ENCODE peak calls at places on chromosomes 13 and 19, in seven cellular contexts. V is posterior cingulate gyrus; G is kidney tubule cell; H is stimulated activated effector memory CD8-positive, alpha-beta T cell treated with anti-CD3 and anti-CD28 coated beads, Interleukin-12 subunit alpha, Interleukin-12 subunit beta, amount 100 ng/mL, for 72 hours; T is right cardiac atrium; B is anterior cingulate cortex; R is GM23338. N is an unnamed sample.

GRCh38 chr19:43984687-43985000 is 656 bp downstream of the ZNF155 start:
- DNase-seq in R (no peak), G (no peak), B (no peak), V (no peak), H (no peak), T (peak), N (no peak)

GRCh38 chr19:41617941-41618730 is 8.7 kb downstream of the CEACAM4 start:
- DNase-seq in H (no peak), T (no peak), B (no peak), V (no peak), G (no peak), R (no peak), N (no peak)

GRCh38 chr19:8357007-8357521 is 6.9 kb upstream of the ANGPTL4 start:
- DNase-seq in T (no peak), B (no peak), R (no peak), V (no peak), G (no peak), H (no peak), N (no peak)

GRCh38 chr19:18416778-18417249 is 2.4 kb upstream of the SSBP4 start:
- DNase-seq in G (peak), T (peak), B (peak), R (peak), H (peak), V (peak), N (peak)

GRCh38 chr19:41575998-41576397 is at the start of gene CEACAM21:
- DNase-seq in G (no peak), B (no peak), R (no peak), T (peak), H (peak), V (no peak), N (no peak)

GRCh38 chr13:83297591-83298305 is 584.5 kb downstream of the SLITRK1 start:
- DNase-seq in V (no peak), H (no peak), G (no peak), T (no peak), R (no peak), B (no peak), N (no peak)

GRCh38 chr13:75418997-75419396 is 63.0 kb downstream of the TBC1D4 start:
- DNase-seq in G (no peak), V (no peak), B (no peak), H (no peak), T (no peak), R (no peak), N (no peak)

GRCh38 chr19:1304197-1304924 is 18.7 kb downstream of the EFNA2 start:
- DNase-seq in T (no peak), H (no peak), B (no peak), V (no peak), R (no peak), G (no peak), N (no peak)

GRCh38 chr13:98509271-98510155 is 67.4 kb downstream of the STK24 start:
- DNase-seq in V (no peak), R (no peak), T (no peak), G (peak), B (no peak), H (peak), N (no peak)

GRCh38 chr19:511101-511841 is 4.0 kb downstream of the TPGS1 start:
- DNase-seq in R (no peak), V (no peak), T (no peak), H (peak), G (no peak), B (peak), N (no peak)

GRCh38 chr13:32432856-32433255 is 4.9 kb upstream of the N4BP2L1 start:
- DNase-seq in T (no peak), G (no peak), H (no peak), V (no peak), B (no peak), R (no peak), N (no peak)

GRCh38 chr19:30745476-30745985 is 373.3 kb downstream of the ZNF536 start:
- DNase-seq in G (no peak), H (peak), V (no peak), T (no peak), B (no peak), R (no peak), N (no peak)

GRCh38 chr13:79451500-79451962 is 29.4 kb upstream of the NDFIP2 start:
- DNase-seq in R (peak), G (peak), V (no peak), B (no peak), H (peak), T (no peak), N (peak)

GRCh38 chr13:24727731-24728601 is 36.0 kb upstream of the RNF17 start:
- DNase-seq in G (peak), T (peak), B (no peak), R (peak), H (peak), V (peak), N (peak)

GRCh38 chr19:18991468-18991867 is 41.8 kb downstream of the SUGP2 start:
- DNase-seq in V (no peak), R (no peak), B (no peak), H (no peak), T (peak), G (no peak), N (no peak)

GRCh38 chr13:30464496-30465351 is 1.0 kb downstream of the HMGB1 start:
- DNase-seq in H (peak), V (peak), R (peak), B (peak), T (peak), G (peak), N (peak)

GRCh38 chr19:7074705-7075282 is 5.3 kb downstream of the ZNF557 start:
- DNase-seq in V (no peak), B (no peak), H (no peak), G (no peak), T (no peak), R (no peak), N (no peak)

GRCh38 chr13:74128171-74128767 is 5.9 kb downstream of the KLF12 start:
- DNase-seq in G (peak), H (no peak), V (no peak), T (no peak), B (no peak), R (no peak), N (no peak)

GRCh38 chr19:40257096-40257517 is 28.0 kb downstream of the AKT2 start:
- DNase-seq in T (peak), H (no peak), B (no peak), R (no peak), G (peak), V (peak), N (no peak)

GRCh38 chr13:70457474-70457873 is 349.2 kb upstream of the KLHL1 start:
- DNase-seq in T (no peak), R (no peak), H (no peak), G (peak), V (no peak), B (no peak), N (no peak)

GRCh38 chr13:44236370-44236769 is 137.3 kb upstream of the SERP2 start:
- DNase-seq in G (no peak), B (no peak), V (no peak), R (no peak), H (no peak), T (no peak), N (no peak)

N was measured in hypothalamus.